ENCODE peak calls at places on chromosome 18, in five cellular contexts. One of them, this sample, is unnamed.

GRCh38 chr18:75128911-75129716 is 79.8 kb downstream of the PTGR3 start:
- DNase-seq in brain microvascular endothelial cell: no peak
- DNase-seq in cardiac muscle cell: no peak
- DNase-seq in dorsolateral prefrontal cortex: no peak
- DNase-seq in epithelial cell of esophagus: no peak
- DNase-seq in this sample: no peak

GRCh38 chr18:7878265-7879173 is 311.4 kb downstream of the PTPRM start:
- DNase-seq in brain microvascular endothelial cell: no peak
- DNase-seq in cardiac muscle cell: no peak
- DNase-seq in dorsolateral prefrontal cortex: no peak
- DNase-seq in epithelial cell of esophagus: peak
- DNase-seq in this sample: no peak

GRCh38 chr18:28999711-29000110 is 822.8 kb upstream of the CDH2 start:
- DNase-seq in brain microvascular endothelial cell: no peak
- DNase-seq in cardiac muscle cell: no peak
- DNase-seq in dorsolateral prefrontal cortex: no peak
- DNase-seq in epithelial cell of esophagus: no peak
- DNase-seq in this sample: no peak

GRCh38 chr18:2709316-2709715 is 53.8 kb downstream of the SMCHD1 start:
- DNase-seq in brain microvascular endothelial cell: no peak
- DNase-seq in cardiac muscle cell: no peak
- DNase-seq in dorsolateral prefrontal cortex: no peak
- DNase-seq in epithelial cell of esophagus: no peak
- DNase-seq in this sample: no peak

GRCh38 chr18:13874558-13874957 is 40.8 kb downstream of the MC2R start:
- DNase-seq in brain microvascular endothelial cell: no peak
- DNase-seq in cardiac muscle cell: no peak
- DNase-seq in dorsolateral prefrontal cortex: no peak
- DNase-seq in epithelial cell of esophagus: no peak
- DNase-seq in this sample: no peak

GRCh38 chr18:46073474-46074331 is 1.6 kb upstream of the PSTPIP2 start:
- DNase-seq in brain microvascular endothelial cell: peak
- DNase-seq in cardiac muscle cell: peak
- DNase-seq in dorsolateral prefrontal cortex: no peak
- DNase-seq in epithelial cell of esophagus: peak
- DNase-seq in this sample: peak

GRCh38 chr18:55111271-55111670 is 152.0 kb upstream of the CCDC68 start:
- DNase-seq in brain microvascular endothelial cell: no peak
- DNase-seq in cardiac muscle cell: no peak
- DNase-seq in dorsolateral prefrontal cortex: no peak
- DNase-seq in epithelial cell of esophagus: no peak
- DNase-seq in this sample: no peak

GRCh38 chr18:34345738-34346137 is 121.0 kb upstream of the NOL4 start:
- DNase-seq in brain microvascular endothelial cell: no peak
- DNase-seq in cardiac muscle cell: no peak
- DNase-seq in dorsolateral prefrontal cortex: no peak
- DNase-seq in epithelial cell of esophagus: no peak
- DNase-seq in this sample: no peak

GRCh38 chr18:58359226-58360019 is 269.5 kb downstream of the ALPK2 start:
- DNase-seq in brain microvascular endothelial cell: peak
- DNase-seq in cardiac muscle cell: no peak
- DNase-seq in dorsolateral prefrontal cortex: no peak
- DNase-seq in epithelial cell of esophagus: peak
- DNase-seq in this sample: peak

GRCh38 chr18:42281851-42282250 is 326.8 kb downstream of the PIK3C3 start:
- DNase-seq in brain microvascular endothelial cell: no peak
- DNase-seq in cardiac muscle cell: no peak
- DNase-seq in dorsolateral prefrontal cortex: no peak
- DNase-seq in epithelial cell of esophagus: no peak
- DNase-seq in this sample: no peak

GRCh38 chr18:65257157-65257556 is 493.7 kb upstream of the CDH7 start:
- DNase-seq in brain microvascular endothelial cell: no peak
- DNase-seq in cardiac muscle cell: peak
- DNase-seq in dorsolateral prefrontal cortex: no peak
- DNase-seq in epithelial cell of esophagus: no peak
- DNase-seq in this sample: no peak

GRCh38 chr18:78610646-78611045 is 369.0 kb upstream of the SALL3 start:
- DNase-seq in brain microvascular endothelial cell: no peak
- DNase-seq in cardiac muscle cell: no peak
- DNase-seq in dorsolateral prefrontal cortex: no peak
- DNase-seq in epithelial cell of esophagus: no peak
- DNase-seq in this sample: no peak

GRCh38 chr18:6591491-6591890 is 138.0 kb upstream of the ARHGAP28 start:
- DNase-seq in brain microvascular endothelial cell: peak
- DNase-seq in cardiac muscle cell: no peak
- DNase-seq in dorsolateral prefrontal cortex: no peak
- DNase-seq in epithelial cell of esophagus: no peak
- DNase-seq in this sample: peak

GRCh38 chr18:34695300-34695699 is 14.8 kb upstream of the DTNA start:
- DNase-seq in brain microvascular endothelial cell: no peak
- DNase-seq in cardiac muscle cell: peak
- DNase-seq in dorsolateral prefrontal cortex: no peak
- DNase-seq in epithelial cell of esophagus: peak
- DNase-seq in this sample: no peak

GRCh38 chr18:51107594-51108305 is 77.7 kb downstream of the SMAD4 start:
- DNase-seq in brain microvascular endothelial cell: no peak
- DNase-seq in cardiac muscle cell: no peak
- DNase-seq in dorsolateral prefrontal cortex: no peak
- DNase-seq in epithelial cell of esophagus: peak
- DNase-seq in this sample: no peak

GRCh38 chr18:45687617-45688016 is 36.4 kb upstream of the SLC14A1 start:
- DNase-seq in brain microvascular endothelial cell: no peak
- DNase-seq in cardiac muscle cell: no peak
- DNase-seq in dorsolateral prefrontal cortex: no peak
- DNase-seq in epithelial cell of esophagus: no peak
- DNase-seq in this sample: no peak

GRCh38 chr18:75135158-75135725 is 73.7 kb downstream of the PTGR3 start:
- DNase-seq in brain microvascular endothelial cell: no peak
- DNase-seq in cardiac muscle cell: no peak
- DNase-seq in dorsolateral prefrontal cortex: no peak
- DNase-seq in epithelial cell of esophagus: no peak
- DNase-seq in this sample: no peak

GRCh38 chr18:33923980-33924379 is 300.7 kb downstream of the NOL4 start:
- DNase-seq in brain microvascular endothelial cell: no peak
- DNase-seq in cardiac muscle cell: no peak
- DNase-seq in dorsolateral prefrontal cortex: no peak
- DNase-seq in epithelial cell of esophagus: no peak
- DNase-seq in this sample: no peak

GRCh38 chr18:45282101-45282812 is 333.0 kb upstream of the SLC14A2 start:
- DNase-seq in brain microvascular endothelial cell: no peak
- DNase-seq in cardiac muscle cell: no peak
- DNase-seq in dorsolateral prefrontal cortex: no peak
- DNase-seq in epithelial cell of esophagus: peak
- DNase-seq in this sample: no peak

GRCh38 chr18:6266212-6266611 is 148.5 kb downstream of the L3MBTL4 start:
- DNase-seq in brain microvascular endothelial cell: no peak
- DNase-seq in cardiac muscle cell: no peak
- DNase-seq in dorsolateral prefrontal cortex: no peak
- DNase-seq in epithelial cell of esophagus: no peak
- DNase-seq in this sample: no peak

GRCh38 chr18:48763714-48764100 is 187.1 kb downstream of the SMAD7 start:
- DNase-seq in brain microvascular endothelial cell: no peak
- DNase-seq in cardiac muscle cell: no peak
- DNase-seq in dorsolateral prefrontal cortex: no peak
- DNase-seq in epithelial cell of esophagus: no peak
- DNase-seq in this sample: no peak
- H3K4me3 ChIP-seq in brain microvascular endothelial cell: no peak
- H3K4me3 ChIP-seq in cardiac muscle cell: no peak
- H3K4me3 ChIP-seq in dorsolateral prefrontal cortex: no peak
- H3K4me3 ChIP-seq in epithelial cell of esophagus: no peak
- H3K4me3 ChIP-seq in this sample: no peak

GRCh38 chr18:369224-370010 is 101.6 kb upstream of the THOC1 start:
- DNase-seq in brain microvascular endothelial cell: no peak
- DNase-seq in cardiac muscle cell: no peak
- DNase-seq in dorsolateral prefrontal cortex: no peak
- DNase-seq in epithelial cell of esophagus: no peak
- DNase-seq in this sample: peak
- H3K4me3 ChIP-seq in brain microvascular endothelial cell: no peak
- H3K4me3 ChIP-seq in cardiac muscle cell: no peak
- H3K4me3 ChIP-seq in dorsolateral prefrontal cortex: no peak
- H3K4me3 ChIP-seq in epithelial cell of esophagus: no peak
- H3K4me3 ChIP-seq in this sample: no peak

GRCh38 chr18:43622024-43622423 is 344.7 kb upstream of the SYT4 start:
- DNase-seq in brain microvascular endothelial cell: no peak
- DNase-seq in cardiac muscle cell: peak
- DNase-seq in dorsolateral prefrontal cortex: no peak
- DNase-seq in epithelial cell of esophagus: no peak
- DNase-seq in this sample: no peak
- H3K4me3 ChIP-seq in brain microvascular endothelial cell: no peak
- H3K4me3 ChIP-seq in cardiac muscle cell: no peak
- H3K4me3 ChIP-seq in dorsolateral prefrontal cortex: no peak
- H3K4me3 ChIP-seq in epithelial cell of esophagus: no peak
- H3K4me3 ChIP-seq in this sample: no peak

DNA sequence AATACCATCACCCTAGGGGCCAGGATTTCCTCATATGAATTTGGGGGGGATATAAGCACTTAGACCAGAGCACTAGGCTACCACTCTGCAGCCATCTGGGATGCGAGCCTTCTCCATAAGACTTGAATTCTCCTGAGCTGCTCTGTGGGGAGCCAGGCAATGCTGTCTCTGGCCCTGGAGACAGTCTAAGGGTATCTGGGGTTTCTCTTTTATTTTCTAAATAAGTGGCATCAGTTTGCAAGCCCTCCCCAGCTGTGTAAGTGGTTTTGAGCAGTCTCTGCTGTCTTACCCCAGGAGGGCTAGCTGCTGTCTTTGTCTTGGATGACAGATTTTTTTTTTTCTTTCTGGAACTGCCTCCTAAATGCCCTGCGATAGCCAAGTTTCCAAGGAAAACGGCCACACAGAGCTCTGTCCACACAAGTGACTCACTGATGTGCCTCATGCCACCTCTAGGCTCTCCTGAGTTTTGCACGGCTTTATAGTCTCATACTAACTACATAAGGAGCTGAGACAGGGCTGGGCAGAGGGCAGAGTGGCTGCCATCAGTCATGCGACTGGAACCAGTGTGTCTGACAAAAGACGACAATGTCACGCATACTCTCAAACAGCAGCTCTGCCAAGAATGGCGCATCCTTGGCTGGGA is 37.2 kb upstream of the THOC1 start:
- DNase-seq in brain microvascular endothelial cell: no peak
- DNase-seq in cardiac muscle cell: peak
- DNase-seq in dorsolateral prefrontal cortex: no peak
- DNase-seq in epithelial cell of esophagus: no peak
- DNase-seq in this sample: no peak
- H3K4me3 ChIP-seq in brain microvascular endothelial cell: no peak
- H3K4me3 ChIP-seq in cardiac muscle cell: no peak
- H3K4me3 ChIP-seq in dorsolateral prefrontal cortex: no peak
- H3K4me3 ChIP-seq in epithelial cell of esophagus: no peak
- H3K4me3 ChIP-seq in this sample: no peak

GRCh38 chr18:36901277-36901701 is 72.4 kb downstream of the KIAA1328 start:
- DNase-seq in brain microvascular endothelial cell: no peak
- DNase-seq in cardiac muscle cell: no peak
- DNase-seq in dorsolateral prefrontal cortex: no peak
- DNase-seq in epithelial cell of esophagus: no peak
- DNase-seq in this sample: peak

GRCh38 chr18:36903215-36903928 is 74.4 kb downstream of the KIAA1328 start:
- DNase-seq in brain microvascular endothelial cell: no peak
- DNase-seq in cardiac muscle cell: no peak
- DNase-seq in dorsolateral prefrontal cortex: no peak
- DNase-seq in epithelial cell of esophagus: no peak
- DNase-seq in this sample: peak

DNA sequence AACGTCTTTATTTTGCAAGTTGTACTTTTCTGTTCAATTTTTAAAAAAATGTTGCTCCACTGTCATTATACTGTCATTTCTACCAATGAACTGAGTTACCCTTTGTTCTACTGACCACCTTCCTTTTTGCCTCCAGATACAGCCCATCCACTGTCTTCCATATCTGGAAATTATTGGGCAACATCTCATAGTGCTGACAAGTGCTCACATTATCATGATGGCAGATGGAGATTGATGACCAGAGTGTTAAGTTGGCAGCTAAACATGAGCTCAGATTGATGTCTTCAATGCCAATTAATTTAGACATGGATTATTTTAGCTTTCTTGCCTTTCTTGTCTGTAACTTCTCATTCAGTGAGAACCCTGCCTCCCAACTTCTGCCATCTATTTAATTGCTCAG is 76.6 kb downstream of the KIAA1328 start:
- DNase-seq in brain microvascular endothelial cell: no peak
- DNase-seq in cardiac muscle cell: no peak
- DNase-seq in dorsolateral prefrontal cortex: no peak
- DNase-seq in epithelial cell of esophagus: no peak
- DNase-seq in this sample: no peak
- H3K4me3 ChIP-seq in brain microvascular endothelial cell: no peak
- H3K4me3 ChIP-seq in cardiac muscle cell: no peak
- H3K4me3 ChIP-seq in dorsolateral prefrontal cortex: no peak
- H3K4me3 ChIP-seq in epithelial cell of esophagus: no peak
- H3K4me3 ChIP-seq in this sample: no peak

This sample was measured in foreskin fibroblast.